ENCODE peak calls at places on chromosomes 6 and 20, in nine cellular contexts. One of them, this sample, is unnamed.

GRCh38 chr6:15032015-15032414 is 213.9 kb upstream of the JARID2 start:
- DNase-seq in choroid plexus epithelial cell: no peak
- DNase-seq in caudate nucleus: no peak
- DNase-seq in AG08396: no peak
- DNase-seq in activated T-cell treated with anti-CD3 and anti-CD28 coated beads, Interleukin-2, amount 50 U/mL, for 48 hours: no peak
- DNase-seq in left ventricle myocardium superior: no peak
- DNase-seq in stimulated activated naive CD8-positive, alpha-beta T cell treated with anti-CD3 and anti-CD28 coated beads, Interleukin-15, Interleukin-2, amounts not matched to agents 100 U/mL and 50 U/mL, for 24 hours: no peak
- DNase-seq in iPS DF 19.7: no peak
- DNase-seq in stimulated activated CD4-positive, alpha-beta T cell treated with anti-CD3 and anti-CD28 coated beads, Interleukin-4, amount 100 ng/mL, for 24 hours: no peak
- DNase-seq in this sample: no peak

GRCh38 chr20:48928832-48929725 is 7.6 kb downstream of the ARFGEF2 start:
- DNase-seq in iPS DF 19.7: no peak
- DNase-seq in choroid plexus epithelial cell: peak; percentile 71
- DNase-seq in stimulated activated CD4-positive, alpha-beta T cell treated with anti-CD3 and anti-CD28 coated beads, Interleukin-4, amount 100 ng/mL, for 24 hours: no peak
- DNase-seq in AG08396: peak; percentile 60
- DNase-seq in caudate nucleus: no peak
- DNase-seq in stimulated activated naive CD8-positive, alpha-beta T cell treated with anti-CD3 and anti-CD28 coated beads, Interleukin-15, Interleukin-2, amounts not matched to agents 100 U/mL and 50 U/mL, for 24 hours: no peak
- DNase-seq in left ventricle myocardium superior: no peak
- DNase-seq in activated T-cell treated with anti-CD3 and anti-CD28 coated beads, Interleukin-2, amount 50 U/mL, for 48 hours: no peak
- DNase-seq in this sample: no peak

GRCh38 chr6:90256698-90257485 is 39.8 kb downstream of the BACH2 start:
- DNase-seq in choroid plexus epithelial cell: peak; percentile 48
- DNase-seq in stimulated activated CD4-positive, alpha-beta T cell treated with anti-CD3 and anti-CD28 coated beads, Interleukin-4, amount 100 ng/mL, for 24 hours: no peak
- DNase-seq in left ventricle myocardium superior: no peak
- DNase-seq in AG08396: no peak
- DNase-seq in iPS DF 19.7: no peak
- DNase-seq in caudate nucleus: no peak
- DNase-seq in activated T-cell treated with anti-CD3 and anti-CD28 coated beads, Interleukin-2, amount 50 U/mL, for 48 hours: no peak
- DNase-seq in stimulated activated naive CD8-positive, alpha-beta T cell treated with anti-CD3 and anti-CD28 coated beads, Interleukin-15, Interleukin-2, amounts not matched to agents 100 U/mL and 50 U/mL, for 24 hours: no peak
- DNase-seq in this sample: no peak

GRCh38 chr6:99148111-99148510 is 200.4 kb upstream of the FBXL4 start:
- DNase-seq in AG08396: no peak
- DNase-seq in iPS DF 19.7: no peak
- DNase-seq in activated T-cell treated with anti-CD3 and anti-CD28 coated beads, Interleukin-2, amount 50 U/mL, for 48 hours: no peak
- DNase-seq in stimulated activated naive CD8-positive, alpha-beta T cell treated with anti-CD3 and anti-CD28 coated beads, Interleukin-15, Interleukin-2, amounts not matched to agents 100 U/mL and 50 U/mL, for 24 hours: no peak
- DNase-seq in caudate nucleus: no peak
- DNase-seq in stimulated activated CD4-positive, alpha-beta T cell treated with anti-CD3 and anti-CD28 coated beads, Interleukin-4, amount 100 ng/mL, for 24 hours: no peak
- DNase-seq in choroid plexus epithelial cell: no peak
- DNase-seq in left ventricle myocardium superior: no peak
- DNase-seq in this sample: no peak

GRCh38 chr6:111591370-111591900 is 14.2 kb downstream of the TRAF3IP2 start:
- DNase-seq in iPS DF 19.7: no peak
- DNase-seq in activated T-cell treated with anti-CD3 and anti-CD28 coated beads, Interleukin-2, amount 50 U/mL, for 48 hours: no peak
- DNase-seq in AG08396: peak; percentile 86
- DNase-seq in left ventricle myocardium superior: peak; percentile 84
- DNase-seq in caudate nucleus: no peak
- DNase-seq in stimulated activated CD4-positive, alpha-beta T cell treated with anti-CD3 and anti-CD28 coated beads, Interleukin-4, amount 100 ng/mL, for 24 hours: no peak
- DNase-seq in stimulated activated naive CD8-positive, alpha-beta T cell treated with anti-CD3 and anti-CD28 coated beads, Interleukin-15, Interleukin-2, amounts not matched to agents 100 U/mL and 50 U/mL, for 24 hours: no peak
- DNase-seq in choroid plexus epithelial cell: peak; percentile 98
- DNase-seq in this sample: peak; percentile 93

GRCh38 chr6:23145801-23146200 is 576.4 kb downstream of the HDGFL1 start:
- DNase-seq in left ventricle myocardium superior: no peak
- DNase-seq in activated T-cell treated with anti-CD3 and anti-CD28 coated beads, Interleukin-2, amount 50 U/mL, for 48 hours: no peak
- DNase-seq in choroid plexus epithelial cell: no peak
- DNase-seq in stimulated activated CD4-positive, alpha-beta T cell treated with anti-CD3 and anti-CD28 coated beads, Interleukin-4, amount 100 ng/mL, for 24 hours: no peak
- DNase-seq in iPS DF 19.7: no peak
- DNase-seq in caudate nucleus: no peak
- DNase-seq in AG08396: no peak
- DNase-seq in stimulated activated naive CD8-positive, alpha-beta T cell treated with anti-CD3 and anti-CD28 coated beads, Interleukin-15, Interleukin-2, amounts not matched to agents 100 U/mL and 50 U/mL, for 24 hours: no peak
- DNase-seq in this sample: no peak

GRCh38 chr20:8094415-8094818 is 37.6 kb upstream of the PLCB1 start:
- DNase-seq in activated T-cell treated with anti-CD3 and anti-CD28 coated beads, Interleukin-2, amount 50 U/mL, for 48 hours: no peak
- DNase-seq in iPS DF 19.7: no peak
- DNase-seq in left ventricle myocardium superior: peak; percentile 67
- DNase-seq in caudate nucleus: no peak
- DNase-seq in choroid plexus epithelial cell: peak; percentile 98
- DNase-seq in stimulated activated CD4-positive, alpha-beta T cell treated with anti-CD3 and anti-CD28 coated beads, Interleukin-4, amount 100 ng/mL, for 24 hours: no peak
- DNase-seq in AG08396: no peak
- DNase-seq in stimulated activated naive CD8-positive, alpha-beta T cell treated with anti-CD3 and anti-CD28 coated beads, Interleukin-15, Interleukin-2, amounts not matched to agents 100 U/mL and 50 U/mL, for 24 hours: no peak
- DNase-seq in this sample: no peak

GRCh38 chr6:50791900-50792508 is 26.7 kb upstream of the TFAP2B start:
- DNase-seq in iPS DF 19.7: no peak
- DNase-seq in stimulated activated CD4-positive, alpha-beta T cell treated with anti-CD3 and anti-CD28 coated beads, Interleukin-4, amount 100 ng/mL, for 24 hours: no peak
- DNase-seq in activated T-cell treated with anti-CD3 and anti-CD28 coated beads, Interleukin-2, amount 50 U/mL, for 48 hours: no peak
- DNase-seq in stimulated activated naive CD8-positive, alpha-beta T cell treated with anti-CD3 and anti-CD28 coated beads, Interleukin-15, Interleukin-2, amounts not matched to agents 100 U/mL and 50 U/mL, for 24 hours: no peak
- DNase-seq in left ventricle myocardium superior: no peak
- DNase-seq in choroid plexus epithelial cell: peak; percentile 44
- DNase-seq in AG08396: peak; percentile 40
- DNase-seq in caudate nucleus: no peak
- DNase-seq in this sample: peak; percentile 21

GRCh38 chr20:62896526-62896925 is 29.8 kb downstream of the DIDO1 start:
- DNase-seq in caudate nucleus: no peak
- DNase-seq in left ventricle myocardium superior: no peak
- DNase-seq in choroid plexus epithelial cell: no peak
- DNase-seq in stimulated activated CD4-positive, alpha-beta T cell treated with anti-CD3 and anti-CD28 coated beads, Interleukin-4, amount 100 ng/mL, for 24 hours: no peak
- DNase-seq in activated T-cell treated with anti-CD3 and anti-CD28 coated beads, Interleukin-2, amount 50 U/mL, for 48 hours: no peak
- DNase-seq in AG08396: no peak
- DNase-seq in iPS DF 19.7: no peak
- DNase-seq in stimulated activated naive CD8-positive, alpha-beta T cell treated with anti-CD3 and anti-CD28 coated beads, Interleukin-15, Interleukin-2, amounts not matched to agents 100 U/mL and 50 U/mL, for 24 hours: no peak
- DNase-seq in this sample: no peak

GRCh38 chr6:33696538-33697518 is 14.7 kb downstream of the UQCC2 start:
- DNase-seq in choroid plexus epithelial cell: peak; percentile 73
- DNase-seq in iPS DF 19.7: no peak
- DNase-seq in activated T-cell treated with anti-CD3 and anti-CD28 coated beads, Interleukin-2, amount 50 U/mL, for 48 hours: no peak
- DNase-seq in caudate nucleus: no peak
- DNase-seq in stimulated activated naive CD8-positive, alpha-beta T cell treated with anti-CD3 and anti-CD28 coated beads, Interleukin-15, Interleukin-2, amounts not matched to agents 100 U/mL and 50 U/mL, for 24 hours: no peak
- DNase-seq in stimulated activated CD4-positive, alpha-beta T cell treated with anti-CD3 and anti-CD28 coated beads, Interleukin-4, amount 100 ng/mL, for 24 hours: no peak
- DNase-seq in AG08396: peak; percentile 68
- DNase-seq in left ventricle myocardium superior: peak; percentile 71
- DNase-seq in this sample: peak; percentile 53

GRCh38 chr6:131182991-131183425 is 47.7 kb downstream of the AKAP7 start:
- DNase-seq in AG08396: peak; percentile 16
- DNase-seq in iPS DF 19.7: no peak
- DNase-seq in stimulated activated naive CD8-positive, alpha-beta T cell treated with anti-CD3 and anti-CD28 coated beads, Interleukin-15, Interleukin-2, amounts not matched to agents 100 U/mL and 50 U/mL, for 24 hours: no peak
- DNase-seq in left ventricle myocardium superior: no peak
- DNase-seq in choroid plexus epithelial cell: peak; percentile 69
- DNase-seq in caudate nucleus: no peak
- DNase-seq in stimulated activated CD4-positive, alpha-beta T cell treated with anti-CD3 and anti-CD28 coated beads, Interleukin-4, amount 100 ng/mL, for 24 hours: no peak
- DNase-seq in activated T-cell treated with anti-CD3 and anti-CD28 coated beads, Interleukin-2, amount 50 U/mL, for 48 hours: no peak
- DNase-seq in this sample: peak; percentile 49

GRCh38 chr20:47440857-47441773 is 60.6 kb upstream of the NCOA3 start:
- DNase-seq in caudate nucleus: no peak
- DNase-seq in stimulated activated naive CD8-positive, alpha-beta T cell treated with anti-CD3 and anti-CD28 coated beads, Interleukin-15, Interleukin-2, amounts not matched to agents 100 U/mL and 50 U/mL, for 24 hours: no peak
- DNase-seq in AG08396: peak; percentile 24
- DNase-seq in left ventricle myocardium superior: no peak
- DNase-seq in iPS DF 19.7: no peak
- DNase-seq in activated T-cell treated with anti-CD3 and anti-CD28 coated beads, Interleukin-2, amount 50 U/mL, for 48 hours: no peak
- DNase-seq in choroid plexus epithelial cell: no peak
- DNase-seq in stimulated activated CD4-positive, alpha-beta T cell treated with anti-CD3 and anti-CD28 coated beads, Interleukin-4, amount 100 ng/mL, for 24 hours: no peak
- DNase-seq in this sample: peak; percentile 92

GRCh38 chr6:71387179-71387578 is 98.6 kb downstream of the OGFRL1 start:
- DNase-seq in choroid plexus epithelial cell: peak; percentile 87
- DNase-seq in iPS DF 19.7: no peak
- DNase-seq in activated T-cell treated with anti-CD3 and anti-CD28 coated beads, Interleukin-2, amount 50 U/mL, for 48 hours: no peak
- DNase-seq in AG08396: peak; percentile 25
- DNase-seq in stimulated activated naive CD8-positive, alpha-beta T cell treated with anti-CD3 and anti-CD28 coated beads, Interleukin-15, Interleukin-2, amounts not matched to agents 100 U/mL and 50 U/mL, for 24 hours: no peak
- DNase-seq in stimulated activated CD4-positive, alpha-beta T cell treated with anti-CD3 and anti-CD28 coated beads, Interleukin-4, amount 100 ng/mL, for 24 hours: no peak
- DNase-seq in caudate nucleus: no peak
- DNase-seq in left ventricle myocardium superior: no peak
- DNase-seq in this sample: no peak

This sample was measured in Caki2.